ENCODE peak calls at places on chromosomes 11 and 22, in nine cellular contexts. One of them, this sample, is unnamed.

GRCh38 chr22:42805016-42805997 is 51.8 kb downstream of the ARFGAP3 start:
- DNase-seq in SHP77: peak
- DNase-seq in mesothelial cell of epicardium: peak
- DNase-seq in SK-MEL-5: no peak
- DNase-seq in adipocyte: no peak
- DNase-seq in AG08395: no peak
- DNase-seq in stimulated activated CD8-positive, alpha-beta memory T cell treated with anti-CD3 and anti-CD28 coated beads, Interleukin-2, amount 100 ng/mL, for 48 hours: no peak
- DNase-seq in activated gamma-delta T cell treated with anti-CD3 and anti-CD28 coated beads, Interleukin-2, amount 50 U/mL, for 16 hours: no peak
- DNase-seq in HTR-8/SVneo: no peak
- DNase-seq in this sample: no peak

GRCh38 chr22:44151661-44152060 is 29.1 kb upstream of the PARVG start:
- DNase-seq in mesothelial cell of epicardium: no peak
- DNase-seq in stimulated activated CD8-positive, alpha-beta memory T cell treated with anti-CD3 and anti-CD28 coated beads, Interleukin-2, amount 100 ng/mL, for 48 hours: no peak
- DNase-seq in activated gamma-delta T cell treated with anti-CD3 and anti-CD28 coated beads, Interleukin-2, amount 50 U/mL, for 16 hours: no peak
- DNase-seq in SK-MEL-5: peak
- DNase-seq in SHP77: no peak
- DNase-seq in HTR-8/SVneo: peak
- DNase-seq in AG08395: peak
- DNase-seq in adipocyte: peak
- DNase-seq in this sample: peak

GRCh38 chr11:9231848-9232177 is 33.3 kb downstream of the DENND5A start:
- DNase-seq in activated gamma-delta T cell treated with anti-CD3 and anti-CD28 coated beads, Interleukin-2, amount 50 U/mL, for 16 hours: no peak
- DNase-seq in SK-MEL-5: peak
- DNase-seq in AG08395: peak
- DNase-seq in HTR-8/SVneo: no peak
- DNase-seq in SHP77: no peak
- DNase-seq in mesothelial cell of epicardium: no peak
- DNase-seq in adipocyte: peak
- DNase-seq in stimulated activated CD8-positive, alpha-beta memory T cell treated with anti-CD3 and anti-CD28 coated beads, Interleukin-2, amount 100 ng/mL, for 48 hours: no peak
- DNase-seq in this sample: peak

GRCh38 chr11:124891390-124891861 is 6.2 kb downstream of the ROBO4 start:
- DNase-seq in adipocyte: no peak
- DNase-seq in SHP77: no peak
- DNase-seq in SK-MEL-5: no peak
- DNase-seq in mesothelial cell of epicardium: peak
- DNase-seq in stimulated activated CD8-positive, alpha-beta memory T cell treated with anti-CD3 and anti-CD28 coated beads, Interleukin-2, amount 100 ng/mL, for 48 hours: no peak
- DNase-seq in AG08395: no peak
- DNase-seq in activated gamma-delta T cell treated with anti-CD3 and anti-CD28 coated beads, Interleukin-2, amount 50 U/mL, for 16 hours: no peak
- DNase-seq in HTR-8/SVneo: no peak
- DNase-seq in this sample: no peak

GRCh38 chr22:32853662-32854061 is 52.2 kb downstream of the TIMP3 start:
- DNase-seq in mesothelial cell of epicardium: no peak
- DNase-seq in SHP77: no peak
- DNase-seq in SK-MEL-5: no peak
- DNase-seq in stimulated activated CD8-positive, alpha-beta memory T cell treated with anti-CD3 and anti-CD28 coated beads, Interleukin-2, amount 100 ng/mL, for 48 hours: no peak
- DNase-seq in AG08395: no peak
- DNase-seq in adipocyte: no peak
- DNase-seq in HTR-8/SVneo: no peak
- DNase-seq in activated gamma-delta T cell treated with anti-CD3 and anti-CD28 coated beads, Interleukin-2, amount 50 U/mL, for 16 hours: no peak
- DNase-seq in this sample: no peak

GRCh38 chr11:120682026-120682649 is 170.6 kb downstream of the GRIK4 start:
- DNase-seq in AG08395: no peak
- DNase-seq in stimulated activated CD8-positive, alpha-beta memory T cell treated with anti-CD3 and anti-CD28 coated beads, Interleukin-2, amount 100 ng/mL, for 48 hours: no peak
- DNase-seq in SHP77: no peak
- DNase-seq in SK-MEL-5: no peak
- DNase-seq in activated gamma-delta T cell treated with anti-CD3 and anti-CD28 coated beads, Interleukin-2, amount 50 U/mL, for 16 hours: no peak
- DNase-seq in adipocyte: no peak
- DNase-seq in HTR-8/SVneo: no peak
- DNase-seq in mesothelial cell of epicardium: no peak
- DNase-seq in this sample: no peak

GRCh38 chr11:72758304-72758689 is 6.1 kb upstream of the ARAP1 start:
- DNase-seq in SK-MEL-5: no peak
- DNase-seq in adipocyte: no peak
- DNase-seq in AG08395: no peak
- DNase-seq in HTR-8/SVneo: no peak
- DNase-seq in mesothelial cell of epicardium: no peak
- DNase-seq in stimulated activated CD8-positive, alpha-beta memory T cell treated with anti-CD3 and anti-CD28 coated beads, Interleukin-2, amount 100 ng/mL, for 48 hours: no peak
- DNase-seq in SHP77: no peak
- DNase-seq in activated gamma-delta T cell treated with anti-CD3 and anti-CD28 coated beads, Interleukin-2, amount 50 U/mL, for 16 hours: no peak
- DNase-seq in this sample: no peak

GRCh38 chr11:26993965-26994446 is at the start of gene FIBIN:
- DNase-seq in SHP77: no peak
- DNase-seq in adipocyte: peak
- DNase-seq in mesothelial cell of epicardium: peak
- DNase-seq in stimulated activated CD8-positive, alpha-beta memory T cell treated with anti-CD3 and anti-CD28 coated beads, Interleukin-2, amount 100 ng/mL, for 48 hours: no peak
- DNase-seq in HTR-8/SVneo: no peak
- DNase-seq in AG08395: peak
- DNase-seq in activated gamma-delta T cell treated with anti-CD3 and anti-CD28 coated beads, Interleukin-2, amount 50 U/mL, for 16 hours: no peak
- DNase-seq in SK-MEL-5: no peak
- DNase-seq in this sample: no peak

GRCh38 chr22:27257987-27258386 is 543.6 kb downstream of the MN1 start:
- DNase-seq in AG08395: no peak
- DNase-seq in SK-MEL-5: peak
- DNase-seq in mesothelial cell of epicardium: no peak
- DNase-seq in adipocyte: no peak
- DNase-seq in SHP77: no peak
- DNase-seq in activated gamma-delta T cell treated with anti-CD3 and anti-CD28 coated beads, Interleukin-2, amount 50 U/mL, for 16 hours: no peak
- DNase-seq in stimulated activated CD8-positive, alpha-beta memory T cell treated with anti-CD3 and anti-CD28 coated beads, Interleukin-2, amount 100 ng/mL, for 48 hours: no peak
- DNase-seq in HTR-8/SVneo: no peak
- DNase-seq in this sample: no peak

GRCh38 chr22:42926768-42927167 is 69.7 kb upstream of the ARFGAP3 start:
- DNase-seq in activated gamma-delta T cell treated with anti-CD3 and anti-CD28 coated beads, Interleukin-2, amount 50 U/mL, for 16 hours: no peak
- DNase-seq in stimulated activated CD8-positive, alpha-beta memory T cell treated with anti-CD3 and anti-CD28 coated beads, Interleukin-2, amount 100 ng/mL, for 48 hours: no peak
- DNase-seq in AG08395: no peak
- DNase-seq in SK-MEL-5: no peak
- DNase-seq in SHP77: no peak
- DNase-seq in mesothelial cell of epicardium: no peak
- DNase-seq in adipocyte: no peak
- DNase-seq in HTR-8/SVneo: no peak
- DNase-seq in this sample: no peak

GRCh38 chr11:122656073-122656630 is 630 bp downstream of the UBASH3B start:
- DNase-seq in adipocyte: peak
- DNase-seq in stimulated activated CD8-positive, alpha-beta memory T cell treated with anti-CD3 and anti-CD28 coated beads, Interleukin-2, amount 100 ng/mL, for 48 hours: peak
- DNase-seq in activated gamma-delta T cell treated with anti-CD3 and anti-CD28 coated beads, Interleukin-2, amount 50 U/mL, for 16 hours: peak
- DNase-seq in mesothelial cell of epicardium: peak
- DNase-seq in SK-MEL-5: peak
- DNase-seq in SHP77: no peak
- DNase-seq in AG08395: peak
- DNase-seq in HTR-8/SVneo: peak
- DNase-seq in this sample: peak

GRCh38 chr22:29048822-29049654 is 12.6 kb downstream of the C22orf31 start:
- DNase-seq in adipocyte: no peak
- DNase-seq in AG08395: no peak
- DNase-seq in SK-MEL-5: no peak
- DNase-seq in activated gamma-delta T cell treated with anti-CD3 and anti-CD28 coated beads, Interleukin-2, amount 50 U/mL, for 16 hours: no peak
- DNase-seq in SHP77: no peak
- DNase-seq in stimulated activated CD8-positive, alpha-beta memory T cell treated with anti-CD3 and anti-CD28 coated beads, Interleukin-2, amount 100 ng/mL, for 48 hours: no peak
- DNase-seq in HTR-8/SVneo: no peak
- DNase-seq in mesothelial cell of epicardium: no peak
- DNase-seq in this sample: no peak

GRCh38 chr22:45867118-45867905 is 109.7 kb downstream of the WNT7B start:
- DNase-seq in adipocyte: peak
- DNase-seq in mesothelial cell of epicardium: peak
- DNase-seq in SHP77: no peak
- DNase-seq in activated gamma-delta T cell treated with anti-CD3 and anti-CD28 coated beads, Interleukin-2, amount 50 U/mL, for 16 hours: no peak
- DNase-seq in HTR-8/SVneo: no peak
- DNase-seq in SK-MEL-5: no peak
- DNase-seq in stimulated activated CD8-positive, alpha-beta memory T cell treated with anti-CD3 and anti-CD28 coated beads, Interleukin-2, amount 100 ng/mL, for 48 hours: no peak
- DNase-seq in AG08395: peak
- DNase-seq in this sample: no peak

GRCh38 chr11:99316761-99317475 is 296.2 kb downstream of the CNTN5 start:
- DNase-seq in SK-MEL-5: no peak
- DNase-seq in AG08395: no peak
- DNase-seq in stimulated activated CD8-positive, alpha-beta memory T cell treated with anti-CD3 and anti-CD28 coated beads, Interleukin-2, amount 100 ng/mL, for 48 hours: no peak
- DNase-seq in adipocyte: no peak
- DNase-seq in activated gamma-delta T cell treated with anti-CD3 and anti-CD28 coated beads, Interleukin-2, amount 50 U/mL, for 16 hours: no peak
- DNase-seq in mesothelial cell of epicardium: no peak
- DNase-seq in SHP77: peak
- DNase-seq in HTR-8/SVneo: no peak
- DNase-seq in this sample: no peak

GRCh38 chr11:92022499-92022898 is 202.1 kb upstream of the FAT3 start:
- DNase-seq in SK-MEL-5: no peak
- DNase-seq in activated gamma-delta T cell treated with anti-CD3 and anti-CD28 coated beads, Interleukin-2, amount 50 U/mL, for 16 hours: no peak
- DNase-seq in AG08395: no peak
- DNase-seq in stimulated activated CD8-positive, alpha-beta memory T cell treated with anti-CD3 and anti-CD28 coated beads, Interleukin-2, amount 100 ng/mL, for 48 hours: no peak
- DNase-seq in SHP77: no peak
- DNase-seq in HTR-8/SVneo: no peak
- DNase-seq in mesothelial cell of epicardium: no peak
- DNase-seq in adipocyte: no peak
- DNase-seq in this sample: no peak

GRCh38 chr11:132658004-132658403 is 874.3 kb downstream of the OPCML start:
- DNase-seq in adipocyte: no peak
- DNase-seq in AG08395: no peak
- DNase-seq in SHP77: no peak
- DNase-seq in HTR-8/SVneo: no peak
- DNase-seq in SK-MEL-5: no peak
- DNase-seq in stimulated activated CD8-positive, alpha-beta memory T cell treated with anti-CD3 and anti-CD28 coated beads, Interleukin-2, amount 100 ng/mL, for 48 hours: no peak
- DNase-seq in activated gamma-delta T cell treated with anti-CD3 and anti-CD28 coated beads, Interleukin-2, amount 50 U/mL, for 16 hours: no peak
- DNase-seq in mesothelial cell of epicardium: no peak
- DNase-seq in this sample: no peak

GRCh38 chr11:124202951-124203350 is 19.8 kb downstream of the OR10D3 start:
- DNase-seq in activated gamma-delta T cell treated with anti-CD3 and anti-CD28 coated beads, Interleukin-2, amount 50 U/mL, for 16 hours: no peak
- DNase-seq in HTR-8/SVneo: no peak
- DNase-seq in AG08395: no peak
- DNase-seq in adipocyte: no peak
- DNase-seq in SHP77: no peak
- DNase-seq in mesothelial cell of epicardium: no peak
- DNase-seq in SK-MEL-5: no peak
- DNase-seq in stimulated activated CD8-positive, alpha-beta memory T cell treated with anti-CD3 and anti-CD28 coated beads, Interleukin-2, amount 100 ng/mL, for 48 hours: no peak
- DNase-seq in this sample: no peak